ENCODE peak calls at places on chromosomes 1 and 21, in seven cellular contexts. P is OCI-LY7, X is upper lobe of right lung, I is HFFc6, N is neural progenitor cell, B is heart right ventricle, H is glutamatergic neuron. D is an unnamed sample.

GRCh38 chr21:44370771-44371410 is 17.5 kb downstream of the TRPM2 start:
- DNase-seq in P (no peak), X (peak), I (no peak), N (no peak), B (no peak), H (no peak), D (no peak)

GRCh38 chr1:1426961-1427934 is 6.2 kb upstream of the ANKRD65 start:
- DNase-seq in P (no peak), X (peak), I (no peak), N (peak), B (no peak), H (peak), D (no peak)

GRCh38 chr1:158527190-158527815 is 26.9 kb downstream of the OR6Y1 start:
- DNase-seq in P (peak), X (no peak), I (no peak), N (no peak), B (no peak), H (no peak), D (no peak)

GRCh38 chr1:109020693-109021092 is 21.2 kb downstream of the WDR47 start:
- DNase-seq in P (no peak), X (no peak), I (no peak), N (no peak), B (no peak), H (no peak), D (no peak)

GRCh38 chr21:25572895-25573310 is 34.4 kb downstream of the MRPL39 start:
- DNase-seq in P (peak), X (no peak), I (no peak), N (no peak), B (no peak), H (no peak), D (no peak)

GRCh38 chr21:38272215-38272614 is 15.4 kb downstream of the KCNJ15 start:
- DNase-seq in P (no peak), X (no peak), I (no peak), N (no peak), B (no peak), H (no peak), D (no peak)

GRCh38 chr1:12080773-12081556 is 17.9 kb downstream of the TNFRSF8 start:
- DNase-seq in P (no peak), X (no peak), I (no peak), N (no peak), B (no peak), H (no peak), D (no peak)

GRCh38 chr1:179156026-179156425 is 73.5 kb downstream of the ABL2 start:
- DNase-seq in P (no peak), X (no peak), I (no peak), N (no peak), B (no peak), H (no peak), D (no peak)

GRCh38 chr21:29287383-29287782 is 11.3 kb upstream of the BACH1 start:
- DNase-seq in P (no peak), X (no peak), I (peak), N (no peak), B (no peak), H (no peak), D (no peak)

GRCh38 chr1:11797525-11798216 is 8.1 kb downstream of the MTHFR start:
- DNase-seq in P (no peak), X (peak), I (no peak), N (no peak), B (peak), H (no peak), D (no peak)

DNA sequence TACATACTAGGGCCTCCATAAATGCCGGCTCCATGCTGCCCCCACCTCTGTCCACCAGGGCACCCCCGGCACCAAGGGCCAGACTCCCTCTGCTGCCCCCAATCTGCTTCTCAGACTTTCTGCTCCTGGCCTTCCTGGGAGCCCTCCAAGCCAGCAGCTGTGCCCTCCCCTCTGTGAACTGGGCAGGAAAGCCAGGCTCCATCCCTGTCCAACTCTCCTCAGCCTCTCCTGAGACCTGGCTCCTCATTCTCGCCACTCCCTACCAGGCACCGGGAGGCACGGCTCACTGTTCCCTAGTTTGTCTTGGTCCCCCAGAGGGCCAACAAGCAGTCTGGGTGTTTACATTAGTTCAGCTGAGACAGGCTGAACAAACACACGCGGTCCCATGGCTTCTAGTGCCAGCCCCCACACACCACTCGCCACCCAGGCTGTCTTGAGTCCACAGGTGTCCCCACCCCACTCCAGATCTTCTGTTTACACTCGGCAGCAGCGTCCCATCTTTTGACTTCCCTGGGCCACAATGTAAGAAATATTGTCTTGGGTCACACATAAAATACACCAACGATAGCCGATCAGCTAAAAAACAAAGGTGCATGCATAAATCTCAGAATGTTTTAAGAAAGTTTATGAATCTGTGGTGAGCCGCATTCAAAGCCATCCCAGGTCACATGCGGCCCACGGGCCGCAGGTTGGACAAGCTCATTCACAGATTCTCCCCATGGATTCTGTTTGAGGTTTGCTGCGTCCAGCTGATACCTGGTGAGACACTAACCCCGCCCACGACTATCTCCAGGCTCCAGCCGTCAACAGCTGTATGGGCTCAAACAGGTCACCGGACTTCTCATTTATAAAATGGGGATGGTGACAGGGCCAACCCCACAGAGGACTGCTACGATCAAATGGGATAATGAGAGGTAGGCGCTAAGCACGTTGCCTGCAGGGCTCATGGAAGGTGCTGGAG is 29.5 kb upstream of the ECE1 start:
- DNase-seq in P (no peak), X (no peak), I (no peak), N (no peak), B (no peak), H (no peak), D (no peak)
- TF ChIP-seq CTCF in P (no peak), X (peak), I (peak), N (peak), B (no peak), H (no peak), D (no peak)

GRCh38 chr1:93532780-93533378 is 85.0 kb downstream of the FNBP1L start:
- DNase-seq in P (no peak), X (no peak), I (no peak), N (no peak), B (no peak), H (no peak), D (no peak)

GRCh38 chr1:93533677-93534076 is 85.8 kb downstream of the FNBP1L start:
- DNase-seq in P (no peak), X (no peak), I (no peak), N (no peak), B (no peak), H (no peak), D (no peak)

GRCh38 chr1:93541045-93541444 is 93.1 kb downstream of the FNBP1L start:
- DNase-seq in P (no peak), X (no peak), I (no peak), N (no peak), B (no peak), H (no peak), D (no peak)

GRCh38 chr1:93537924-93538323 is 90.0 kb downstream of the FNBP1L start:
- DNase-seq in P (no peak), X (no peak), I (peak), N (no peak), B (no peak), H (no peak), D (no peak)

GRCh38 chr1:93537404-93537803 is 89.5 kb downstream of the FNBP1L start:
- DNase-seq in P (no peak), X (no peak), I (no peak), N (no peak), B (no peak), H (no peak), D (no peak)
- TF ChIP-seq CTCF in P (no peak), X (no peak), I (no peak), N (no peak), B (no peak), H (no peak), D (no peak)

GRCh38 chr1:40855513-40855912 is 6.7 kb downstream of the CITED4 start:
- DNase-seq in P (no peak), X (no peak), I (no peak), N (peak), B (no peak), H (peak), D (no peak)
- TF ChIP-seq CTCF in P (peak), X (no peak), I (peak), N (peak), B (no peak), H (peak), D (peak)

GRCh38 chr1:177164380-177165068 is at the start of gene ASTN1:
- DNase-seq in P (no peak), X (no peak), I (no peak), N (peak), B (no peak), H (peak), D (no peak)
- TF ChIP-seq CTCF in P (no peak), X (no peak), I (no peak), N (no peak), B (no peak), H (no peak), D (no peak)

GRCh38 chr1:47881505-47882442 is 115.4 kb downstream of the TRABD2B start:
- DNase-seq in P (no peak), X (no peak), I (no peak), N (no peak), B (no peak), H (no peak), D (no peak)
- TF ChIP-seq CTCF in P (no peak), X (no peak), I (no peak), N (no peak), B (no peak), H (no peak), D (no peak)

DNA sequence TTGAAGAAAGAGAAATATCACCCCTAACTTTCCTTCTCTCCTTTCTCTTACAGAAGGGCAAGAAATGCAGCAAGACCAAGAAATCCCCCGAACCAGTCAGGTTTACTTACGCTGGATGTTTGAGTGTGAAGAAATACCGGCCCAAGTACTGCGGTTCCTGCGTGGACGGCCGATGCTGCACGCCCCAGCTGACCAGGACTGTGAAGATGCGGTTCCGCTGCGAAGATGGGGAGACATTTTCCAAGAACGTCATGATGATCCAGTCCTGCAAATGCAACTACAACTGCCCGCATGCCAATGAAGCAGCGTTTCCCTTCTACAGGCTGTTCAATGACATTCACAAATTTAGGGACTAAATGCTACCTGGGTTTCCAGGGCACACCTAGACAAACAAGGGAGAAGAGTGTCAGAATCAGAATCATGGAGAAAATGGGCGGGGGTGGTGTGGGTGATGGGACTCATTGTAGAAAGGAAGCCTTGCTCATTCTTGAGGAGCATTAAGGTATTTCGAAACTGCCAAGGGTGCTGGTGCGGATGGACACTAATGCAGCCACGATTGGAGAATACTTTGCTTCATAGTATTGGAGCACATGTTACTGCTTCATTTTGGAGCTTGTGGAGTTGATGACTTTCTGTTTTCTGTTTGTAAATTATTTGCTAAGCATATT is 2.3 kb downstream of the CCN1 start:
- DNase-seq in P (no peak), X (no peak), I (peak), N (no peak), B (no peak), H (no peak), D (no peak)
- TF ChIP-seq CTCF in P (no peak), X (no peak), I (peak), N (no peak), B (no peak), H (no peak), D (no peak)

DNA sequence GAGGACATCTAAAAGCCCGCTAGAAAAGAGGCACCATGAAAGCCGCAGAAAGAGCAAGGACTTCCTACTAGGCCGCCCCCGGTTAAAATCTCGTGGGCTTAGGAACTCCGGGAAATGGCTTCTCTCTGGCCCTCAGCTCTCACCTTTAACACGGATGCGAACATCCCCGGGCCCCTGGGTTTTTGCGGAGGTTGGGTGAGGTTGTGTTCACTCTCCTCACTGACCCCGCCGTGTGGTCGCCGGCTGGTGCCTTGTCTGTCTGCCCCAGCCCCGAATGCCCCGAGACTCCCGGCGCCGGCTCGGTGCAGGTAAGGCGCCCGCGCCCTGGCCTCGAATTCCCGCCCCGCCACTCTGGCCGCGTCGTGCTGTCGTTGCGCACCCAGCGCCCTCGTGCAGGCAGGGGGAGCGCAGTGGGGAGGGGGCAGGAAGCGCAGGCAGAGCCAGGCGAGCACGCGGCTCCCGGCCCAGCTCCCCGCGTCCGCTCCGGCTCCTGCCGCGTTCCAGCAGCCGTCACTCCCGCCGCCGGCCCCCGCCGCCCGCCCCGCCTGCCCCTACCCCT is at the start of gene SHISAL2A:
- DNase-seq in P (no peak), X (peak), I (no peak), N (peak), B (peak), H (peak), D (peak)
- TF ChIP-seq CTCF in P (no peak), X (no peak), I (no peak), N (no peak), B (no peak), H (no peak), D (no peak)

DNA sequence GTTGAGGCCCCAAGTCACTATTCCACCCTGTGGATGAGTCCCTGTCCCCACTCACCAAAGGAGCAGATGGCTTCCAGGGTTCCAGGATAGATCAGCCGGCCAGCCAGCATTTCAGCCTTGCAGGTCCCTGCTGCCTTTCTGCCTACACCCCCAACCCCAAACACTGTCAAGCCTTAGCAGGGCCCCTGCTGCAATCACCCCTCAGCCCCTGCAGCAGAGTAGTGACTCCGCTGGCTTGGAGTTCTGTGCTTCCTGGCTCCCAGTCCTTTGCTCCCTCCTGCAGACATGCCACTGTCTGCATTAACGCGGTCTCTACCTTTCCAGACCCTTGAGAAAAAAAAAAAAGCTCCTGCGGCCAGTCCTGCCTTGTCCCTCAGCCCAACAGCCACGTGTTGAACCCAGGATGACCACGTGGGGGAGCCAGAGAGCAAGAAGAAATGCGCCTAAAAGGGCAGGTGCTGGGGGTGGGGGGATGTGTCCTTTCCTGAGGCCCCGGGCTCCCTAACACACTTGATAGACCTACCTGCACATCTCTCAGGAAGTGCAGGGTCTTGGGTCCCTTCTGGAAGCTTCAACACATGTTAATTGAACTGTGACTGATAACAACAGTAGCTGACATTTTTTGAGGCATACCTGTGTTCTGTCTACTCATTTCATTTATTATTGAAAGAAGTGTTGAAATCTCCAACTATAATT is 37.4 kb downstream of the RASSF5 start:
- DNase-seq in P (peak), X (peak), I (peak), N (peak), B (peak), H (peak), D (peak)
- TF ChIP-seq CTCF in P (peak), X (peak), I (peak), N (peak), B (peak), H (peak), D (peak)

D was measured in natural killer cell.